ENCODE peak calls at places on chromosomes 16 and 17, in seven cellular contexts. P is suprapubic skin, N is tibial nerve, Q is brain microvascular endothelial cell, C is fibroblast of lung, T is tibial artery, D is thoracic aorta. G is an unnamed sample.

GRCh38 chr16:11669380-11670146 is 1.3 kb downstream of the SNN start:
- DNase-seq in P (no peak), D (no peak), N (peak; percentile 43), C (peak; percentile 42), T (peak; percentile 79), Q (no peak), G (no peak)

GRCh38 chr16:51242281-51242994 is 91.4 kb upstream of the SALL1 start:
- DNase-seq in C (no peak), D (no peak), T (no peak), N (no peak), P (no peak), Q (no peak), G (no peak)

GRCh38 chr17:18987862-18988545 is 16.6 kb downstream of the FAM83G start:
- DNase-seq in P (no peak), Q (no peak), T (no peak), C (no peak), D (no peak), N (no peak), G (no peak)

GRCh38 chr17:17067277-17067676 is 25.0 kb downstream of the MPRIP start:
- DNase-seq in Q (peak; percentile 35), C (no peak), T (peak; percentile 0), P (peak; percentile 10), N (no peak), D (no peak), G (no peak)

GRCh38 chr16:75109732-75110243 is 6.8 kb downstream of the LDHD start:
- DNase-seq in P (peak; percentile 66), C (no peak), Q (no peak), T (no peak), N (no peak), D (no peak), G (no peak)

GRCh38 chr16:84434800-84435199 is 66.5 kb downstream of the ATP2C2 start:
- DNase-seq in D (no peak), N (no peak), C (no peak), P (no peak), Q (no peak), T (no peak), G (no peak)

GRCh38 chr17:80461527-80462166 is 14.8 kb downstream of the NPTX1 start:
- DNase-seq in D (no peak), C (no peak), N (no peak), T (no peak), P (no peak), Q (no peak), G (no peak)

GRCh38 chr16:83830091-83830768 is 22.5 kb downstream of the HSBP1 start:
- DNase-seq in C (no peak), P (no peak), D (no peak), T (no peak), N (no peak), Q (no peak), G (no peak)

GRCh38 chr17:18964018-18964351 is 12.0 kb downstream of the SLC5A10 start:
- DNase-seq in P (no peak), T (no peak), N (no peak), C (no peak), D (no peak), Q (no peak), G (no peak)

GRCh38 chr17:6603746-6604325 is 36.7 kb downstream of the KIAA0753 start:
- DNase-seq in D (no peak), C (peak; percentile 57), N (peak; percentile 10), T (peak; percentile 22), P (no peak), Q (no peak), G (no peak)

GRCh38 chr17:81842725-81843504 is 8.1 kb upstream of the PPP1R27 start:
- DNase-seq in N (peak; percentile 69), C (peak; percentile 55), Q (no peak), P (no peak), T (no peak), D (no peak), G (no peak)

GRCh38 chr17:52155301-52155700 is 3.2 kb downstream of the CA10 start:
- DNase-seq in T (no peak), C (no peak), N (no peak), D (no peak), P (no peak), Q (no peak), G (no peak)

GRCh38 chr16:68235105-68235881 is 634 bp downstream of the ESRP2 start:
- DNase-seq in C (no peak), Q (no peak), N (no peak), T (no peak), D (no peak), P (no peak), G (no peak)

GRCh38 chr16:27229891-27230470 is 26.7 kb downstream of the KDM8 start:
- DNase-seq in N (no peak), Q (no peak), D (no peak), P (no peak), C (no peak), T (no peak), G (no peak)

GRCh38 chr17:76476736-76477135 is 9.3 kb downstream of the AANAT start:
- DNase-seq in D (no peak), C (no peak), Q (no peak), T (no peak), N (no peak), P (no peak), G (no peak)

GRCh38 chr16:58264961-58265479 is 29.8 kb downstream of the PRSS54 start:
- DNase-seq in T (no peak), C (peak; percentile 67), D (no peak), P (no peak), N (no peak), Q (peak; percentile 63), G (no peak)

GRCh38 chr17:68195667-68196393 is 52.0 kb upstream of the AMZ2 start:
- DNase-seq in C (no peak), T (no peak), P (peak; percentile 62), Q (no peak), D (no peak), N (no peak), G (no peak)

GRCh38 chr16:51402239-51402638 is 251.2 kb upstream of the SALL1 start:
- DNase-seq in Q (no peak), T (no peak), D (no peak), N (no peak), P (no peak), C (no peak), G (no peak)

GRCh38 chr17:76014925-76015261 is 12.2 kb downstream of the EVPL start:
- DNase-seq in T (no peak), C (no peak), P (no peak), D (no peak), Q (no peak), N (no peak), G (no peak)

GRCh38 chr17:11719852-11720251 is 121.6 kb downstream of the DNAH9 start:
- DNase-seq in P (no peak), C (no peak), N (no peak), D (no peak), T (no peak), Q (no peak), G (no peak)

GRCh38 chr16:51343411-51343810 is 192.3 kb upstream of the SALL1 start:
- DNase-seq in T (no peak), D (no peak), C (peak; percentile 40), N (no peak), P (no peak), Q (peak; percentile 4), G (no peak)

GRCh38 chr16:89971495-89972243 is 23.1 kb downstream of the DEF8 start:
- DNase-seq in Q (no peak), D (no peak), P (no peak), N (no peak), T (no peak), C (no peak), G (no peak)

GRCh38 chr17:56891751-56892150 is 22.1 kb downstream of the TRIM25 start:
- DNase-seq in Q (no peak), D (no peak), N (no peak), C (no peak), P (no peak), T (no peak), G (no peak)
- H3K27ac ChIP-seq in Q (no peak overlapping the region), D (no peak overlapping the region), N (no peak overlapping the region), C (no peak overlapping the region), P (no peak overlapping the region), T (no peak overlapping the region), G (no peak overlapping the region)

GRCh38 chr16:14652726-14653125 is 20.0 kb downstream of the BFAR start:
- DNase-seq in T (no peak), N (no peak), C (no peak), Q (no peak), D (no peak), P (no peak), G (no peak)

DNA sequence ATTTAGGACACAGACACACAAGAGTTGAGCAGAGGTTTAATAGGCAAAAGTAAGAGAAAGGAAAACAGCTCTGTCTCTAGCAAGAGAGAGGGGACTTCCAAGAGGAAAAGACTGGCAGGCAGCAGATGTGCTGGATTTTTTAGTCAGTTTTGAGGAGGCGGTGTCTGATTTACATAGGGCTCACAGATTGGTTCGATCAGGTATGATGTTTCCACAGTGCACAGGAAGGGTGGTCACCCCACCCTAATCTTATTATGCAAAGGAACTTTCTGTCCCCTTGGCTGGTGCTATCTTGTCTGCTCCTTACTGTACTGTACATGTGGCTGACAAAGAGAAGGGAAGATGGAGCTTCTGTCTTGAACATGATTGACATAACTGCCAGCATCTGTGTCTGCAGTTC is 25.3 kb downstream of the BFAR start:
- DNase-seq in C (no peak), N (no peak), Q (peak; percentile 2), P (no peak), T (no peak), D (no peak), G (no peak)
- H3K27ac ChIP-seq in C (no peak overlapping the region), N (no peak overlapping the region), Q (no peak overlapping the region), P (no peak overlapping the region), T (no peak overlapping the region), D (no peak overlapping the region), G (no peak overlapping the region)

GRCh38 chr16:87851141-87851587 is 18.1 kb downstream of the SLC7A5 start:
- DNase-seq in P (no peak), T (no peak), Q (no peak), N (no peak), C (no peak), D (no peak), G (no peak)

GRCh38 chr16:87849419-87850008 is 19.8 kb downstream of the SLC7A5 start:
- DNase-seq in T (no peak), D (no peak), N (no peak), Q (no peak), C (no peak), P (no peak), G (no peak)

GRCh38 chr16:87848676-87849345 is 20.5 kb downstream of the SLC7A5 start:
- DNase-seq in Q (no peak), D (no peak), T (no peak), C (no peak), P (no peak), N (no peak), G (no peak)

GRCh38 chr16:87851601-87852000 is 17.7 kb downstream of the SLC7A5 start:
- DNase-seq in P (no peak), N (no peak), C (no peak), T (no peak), Q (no peak), D (no peak), G (no peak)

GRCh38 chr16:87850009-87851006 is 19.0 kb downstream of the SLC7A5 start:
- DNase-seq in N (peak; percentile 41), D (no peak), P (no peak), T (no peak), C (peak; percentile 49), Q (no peak), G (no peak)
- H3K27ac ChIP-seq in N (no peak overlapping the region), D (no peak overlapping the region), P (no peak overlapping the region), T (no peak overlapping the region), C (no peak overlapping the region), Q (no peak overlapping the region), G (no peak overlapping the region)

DNA sequence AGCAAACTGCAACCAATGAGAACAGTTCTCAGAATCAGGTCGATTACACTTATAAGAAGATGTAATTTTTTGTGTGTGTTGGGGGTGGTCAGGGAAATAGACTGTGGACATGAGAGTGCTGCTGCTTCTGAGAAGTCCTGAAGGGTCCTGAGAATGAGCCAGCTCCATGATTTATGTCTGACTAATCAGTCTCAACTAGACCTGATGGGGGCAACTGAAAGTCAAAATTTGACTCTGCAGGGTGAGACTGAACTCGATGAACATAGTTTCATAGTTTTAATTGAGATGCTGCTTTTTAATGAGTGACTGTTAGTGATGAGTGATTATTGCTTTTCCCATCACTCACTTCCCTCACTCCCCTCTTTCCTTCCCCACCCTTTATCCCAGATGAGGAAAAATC is 37.3 kb downstream of the SMARCE1 start:
- DNase-seq in T (no peak), D (no peak), P (no peak), C (no peak), N (no peak), Q (no peak), G (no peak)
- H3K27ac ChIP-seq in T (no peak overlapping the region), D (no peak overlapping the region), P (no peak overlapping the region), C (no peak overlapping the region), N (no peak overlapping the region), Q (no peak overlapping the region), G (no peak overlapping the region)

G was measured in substantia nigra.